ENCODE peak calls at places on chromosomes 7 and 10, in ten cellular contexts. W is activated CD4-positive, alpha-beta T cell treated with anti-CD3 and anti-CD28 coated beads, Interleukin-2, amount 10 ng/mL, durations not matched to agents 7 days and 5 days; T is lung; V is non-pigmented ciliary epithelial cell; H is activated naive CD4-positive, alpha-beta T cell; Y is stimulated activated CD4-positive, alpha-beta T cell treated with anti-CD3 and anti-CD28 coated beads, Interleukin-2, amount 100 ng/mL, for 48 hours; R is stromal cell of bone marrow; G is adrenal gland; I is cardiac septum; E is SHP77. J is an unnamed sample.

GRCh38 chr10:60409202-60409601 is 19.5 kb upstream of the ANK3 start:
- DNase-seq in W (no peak), T (no peak), V (no peak), H (no peak), Y (no peak), R (no peak), G (no peak), I (no peak), E (no peak), J (no peak)

GRCh38 chr7:138907849-138908248 is 73.3 kb downstream of the KIAA1549 start:
- DNase-seq in W (no peak), T (no peak), V (no peak), H (no peak), Y (no peak), R (no peak), G (no peak), I (no peak), E (no peak), J (no peak)

GRCh38 chr10:43196981-43197833 is 59.0 kb downstream of the CSGALNACT2 start:
- DNase-seq in W (peak), T (peak), V (no peak), H (no peak), Y (no peak), R (no peak), G (peak), I (peak), E (no peak), J (no peak)

GRCh38 chr7:33350577-33350976 is 221.2 kb downstream of the BBS9 start:
- DNase-seq in W (no peak), T (no peak), V (no peak), H (no peak), Y (no peak), R (no peak), G (no peak), I (no peak), E (no peak), J (no peak)

GRCh38 chr10:124069341-124069740 is 24.1 kb downstream of the CHST15 start:
- DNase-seq in W (no peak), T (no peak), V (no peak), H (no peak), Y (no peak), R (no peak), G (no peak), I (no peak), E (no peak), J (no peak)

GRCh38 chr10:131971591-131971990 is 10.1 kb downstream of the BNIP3 start:
- DNase-seq in W (no peak), T (no peak), V (no peak), H (no peak), Y (no peak), R (no peak), G (no peak), I (peak), E (no peak), J (no peak)

GRCh38 chr7:105924950-105925349 is 38.1 kb upstream of the CDHR3 start:
- DNase-seq in W (peak), T (no peak), V (no peak), H (no peak), Y (peak), R (no peak), G (no peak), I (no peak), E (no peak), J (no peak)

GRCh38 chr7:148318092-148318756 is 272.3 kb upstream of the C7orf33 start:
- DNase-seq in W (no peak), T (no peak), V (no peak), H (no peak), Y (no peak), R (no peak), G (no peak), I (no peak), E (no peak), J (no peak)

GRCh38 chr7:920351-921070 is 34.0 kb downstream of the ADAP1 start:
- DNase-seq in W (no peak), T (no peak), V (no peak), H (no peak), Y (no peak), R (no peak), G (no peak), I (peak), E (no peak), J (peak)

GRCh38 chr10:86086418-86086817 is 280.2 kb downstream of the GRID1 start:
- DNase-seq in W (no peak), T (no peak), V (no peak), H (no peak), Y (no peak), R (no peak), G (peak), I (peak), E (no peak), J (no peak)

GRCh38 chr10:94219829-94220228 is 142.9 kb downstream of the NOC3L start:
- DNase-seq in W (no peak), T (peak), V (no peak), H (no peak), Y (no peak), R (no peak), G (no peak), I (no peak), E (no peak), J (no peak)

GRCh38 chr10:48389272-48389671 is 82.8 kb downstream of the MAPK8 start:
- DNase-seq in W (no peak), T (no peak), V (no peak), H (no peak), Y (no peak), R (no peak), G (peak), I (no peak), E (no peak), J (no peak)

GRCh38 chr7:1136841-1137516 is 23.0 kb downstream of the ZFAND2A start:
- DNase-seq in W (no peak), T (no peak), V (no peak), H (no peak), Y (no peak), R (no peak), G (no peak), I (peak), E (peak), J (no peak)

GRCh38 chr10:77474939-77475338 is 162.7 kb downstream of the KCNMA1 start:
- DNase-seq in W (no peak), T (no peak), V (no peak), H (no peak), Y (no peak), R (no peak), G (no peak), I (no peak), E (no peak), J (no peak)

GRCh38 chr7:35676211-35676610 is 18.7 kb downstream of the HERPUD2 start:
- DNase-seq in W (no peak), T (no peak), V (no peak), H (no peak), Y (no peak), R (no peak), G (no peak), I (no peak), E (no peak), J (no peak)

GRCh38 chr10:7818295-7819125 is at the start of gene TAF3:
- DNase-seq in W (peak), T (peak), V (peak), H (peak), Y (peak), R (peak), G (peak), I (peak), E (peak), J (peak)

GRCh38 chr10:94546058-94546595 is 539 bp downstream of the HELLS start:
- DNase-seq in W (peak), T (no peak), V (no peak), H (no peak), Y (no peak), R (no peak), G (no peak), I (no peak), E (peak), J (no peak)

GRCh38 chr10:90857635-90858488 is at the start of gene HTR7:
- DNase-seq in W (peak), T (peak), V (no peak), H (peak), Y (peak), R (no peak), G (peak), I (peak), E (no peak), J (peak)

GRCh38 chr7:22726345-22726848 is 603 bp upstream of the IL6 start:
- DNase-seq in W (peak), T (peak), V (peak), H (no peak), Y (peak), R (peak), G (peak), I (no peak), E (peak), J (peak)

J was measured in body of pancreas.